ENCODE peak calls at places on chromosomes 2 and 18, in nine cellular contexts. One of them, this sample, is unnamed.

GRCh38 chr2:10406016-10406415 is 42.1 kb downstream of the ODC1 start:
- DNase-seq in coronary artery: peak; percentile 82
- DNase-seq in upper lobe of right lung: no peak
- DNase-seq in DND-41: no peak
- DNase-seq in sigmoid colon: no peak
- DNase-seq in fibroblast of lung: no peak
- DNase-seq in thoracic aorta: no peak
- DNase-seq in PC-9: no peak
- DNase-seq in tibial artery: no peak
- DNase-seq in this sample: no peak

GRCh38 chr2:165587335-165587938 is 117.9 kb downstream of the CSRNP3 start:
- DNase-seq in coronary artery: no peak
- DNase-seq in upper lobe of right lung: no peak
- DNase-seq in DND-41: no peak
- DNase-seq in sigmoid colon: no peak
- DNase-seq in fibroblast of lung: no peak
- DNase-seq in thoracic aorta: no peak
- DNase-seq in PC-9: no peak
- DNase-seq in tibial artery: no peak
- DNase-seq in this sample: no peak

GRCh38 chr2:27916293-27917015 is 25.9 kb downstream of the BABAM2 start:
- DNase-seq in coronary artery: no peak
- DNase-seq in upper lobe of right lung: no peak
- DNase-seq in DND-41: no peak
- DNase-seq in sigmoid colon: no peak
- DNase-seq in fibroblast of lung: no peak
- DNase-seq in thoracic aorta: no peak
- DNase-seq in PC-9: no peak
- DNase-seq in tibial artery: no peak
- DNase-seq in this sample: no peak

GRCh38 chr2:11976090-11976489 is 229.7 kb downstream of the LPIN1 start:
- DNase-seq in coronary artery: no peak
- DNase-seq in upper lobe of right lung: no peak
- DNase-seq in DND-41: no peak
- DNase-seq in sigmoid colon: no peak
- DNase-seq in fibroblast of lung: no peak
- DNase-seq in thoracic aorta: no peak
- DNase-seq in PC-9: no peak
- DNase-seq in tibial artery: no peak
- DNase-seq in this sample: no peak

GRCh38 chr2:176518823-176519222 is 249.6 kb downstream of the MTX2 start:
- DNase-seq in coronary artery: no peak
- DNase-seq in upper lobe of right lung: no peak
- DNase-seq in DND-41: no peak
- DNase-seq in sigmoid colon: peak; percentile 70
- DNase-seq in fibroblast of lung: no peak
- DNase-seq in thoracic aorta: no peak
- DNase-seq in PC-9: no peak
- DNase-seq in tibial artery: no peak
- DNase-seq in this sample: no peak

GRCh38 chr18:5842653-5843052 is 52.7 kb downstream of the TMEM200C start:
- DNase-seq in coronary artery: no peak
- DNase-seq in upper lobe of right lung: no peak
- DNase-seq in DND-41: no peak
- DNase-seq in sigmoid colon: no peak
- DNase-seq in fibroblast of lung: no peak
- DNase-seq in thoracic aorta: no peak
- DNase-seq in PC-9: no peak
- DNase-seq in tibial artery: no peak
- DNase-seq in this sample: no peak

GRCh38 chr2:44075536-44075935 is 79.7 kb upstream of the LRPPRC start:
- DNase-seq in coronary artery: no peak
- DNase-seq in upper lobe of right lung: no peak
- DNase-seq in DND-41: no peak
- DNase-seq in sigmoid colon: no peak
- DNase-seq in fibroblast of lung: peak; percentile 83
- DNase-seq in thoracic aorta: no peak
- DNase-seq in PC-9: no peak
- DNase-seq in tibial artery: peak; percentile 35
- DNase-seq in this sample: no peak

GRCh38 chr2:317501-318424 is 29.9 kb upstream of the ALKAL2 start:
- DNase-seq in coronary artery: no peak
- DNase-seq in upper lobe of right lung: no peak
- DNase-seq in DND-41: no peak
- DNase-seq in sigmoid colon: no peak
- DNase-seq in fibroblast of lung: peak; percentile 40
- DNase-seq in thoracic aorta: no peak
- DNase-seq in PC-9: no peak
- DNase-seq in tibial artery: no peak
- DNase-seq in this sample: no peak

DNA sequence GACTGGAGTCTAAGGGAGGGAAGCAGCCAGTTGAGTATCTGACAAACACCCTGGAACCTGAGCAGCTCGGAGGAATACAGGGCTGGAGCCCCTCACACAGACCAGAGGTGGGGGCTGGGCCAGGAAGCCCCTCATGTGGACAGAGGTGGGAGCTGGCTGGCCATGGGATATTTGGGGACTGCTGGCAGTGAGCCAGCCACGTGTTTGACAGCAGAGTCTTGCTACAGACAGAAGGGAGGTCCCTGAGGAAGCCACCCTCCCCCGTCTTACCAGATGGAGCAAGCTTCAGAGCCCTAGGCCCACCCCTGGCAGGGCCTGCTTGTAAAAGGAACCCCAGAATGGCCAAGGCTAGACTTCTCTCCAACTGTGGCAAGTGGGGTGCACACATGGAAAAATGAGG is 3.6 kb upstream of the MTERF4 start:
- DNase-seq in coronary artery: peak; percentile 50
- DNase-seq in upper lobe of right lung: no peak
- DNase-seq in DND-41: no peak
- DNase-seq in sigmoid colon: no peak
- DNase-seq in fibroblast of lung: no peak
- DNase-seq in thoracic aorta: no peak
- DNase-seq in PC-9: no peak
- DNase-seq in tibial artery: no peak
- DNase-seq in this sample: no peak
- TF ChIP-seq CTCF in coronary artery: no peak
- TF ChIP-seq CTCF in upper lobe of right lung: no peak
- TF ChIP-seq CTCF in DND-41: no peak
- TF ChIP-seq CTCF in sigmoid colon: no peak
- TF ChIP-seq CTCF in fibroblast of lung: no peak
- TF ChIP-seq CTCF in thoracic aorta: no peak
- TF ChIP-seq CTCF in PC-9: no peak
- TF ChIP-seq CTCF in tibial artery: no peak
- TF ChIP-seq CTCF in this sample: no peak

GRCh38 chr2:147639891-147640290 is 204.9 kb upstream of the ACVR2A start:
- DNase-seq in coronary artery: no peak
- DNase-seq in upper lobe of right lung: no peak
- DNase-seq in DND-41: no peak
- DNase-seq in sigmoid colon: no peak
- DNase-seq in fibroblast of lung: no peak
- DNase-seq in thoracic aorta: no peak
- DNase-seq in PC-9: no peak
- DNase-seq in tibial artery: no peak
- DNase-seq in this sample: no peak
- H3K27ac ChIP-seq in coronary artery: no peak overlapping the region
- H3K27ac ChIP-seq in upper lobe of right lung: no peak overlapping the region
- H3K27ac ChIP-seq in DND-41: no peak overlapping the region
- H3K27ac ChIP-seq in sigmoid colon: no peak overlapping the region
- H3K27ac ChIP-seq in fibroblast of lung: no peak overlapping the region
- H3K27ac ChIP-seq in thoracic aorta: no peak overlapping the region
- H3K27ac ChIP-seq in PC-9: no peak overlapping the region
- H3K27ac ChIP-seq in tibial artery: no peak overlapping the region
- H3K27ac ChIP-seq in this sample: no peak overlapping the region

GRCh38 chr2:20666114-20666363 is 905 bp upstream of the GDF7 start:
- DNase-seq in coronary artery: no peak
- DNase-seq in upper lobe of right lung: peak; percentile 63
- DNase-seq in DND-41: no peak
- DNase-seq in sigmoid colon: no peak
- DNase-seq in fibroblast of lung: no peak
- DNase-seq in thoracic aorta: no peak
- DNase-seq in PC-9: no peak
- DNase-seq in tibial artery: no peak
- DNase-seq in this sample: no peak
- H3K4me3 ChIP-seq in coronary artery: peak overlapping the region; percentile 83
- H3K4me3 ChIP-seq in upper lobe of right lung: peak overlapping the region; percentile 42
- H3K4me3 ChIP-seq in DND-41: no peak overlapping the region
- H3K4me3 ChIP-seq in sigmoid colon: peak overlapping the region; percentile 43
- H3K4me3 ChIP-seq in fibroblast of lung: peak overlapping the region; percentile 38
- H3K4me3 ChIP-seq in thoracic aorta: peak overlapping the region; percentile 88
- H3K4me3 ChIP-seq in PC-9: no peak overlapping the region
- H3K4me3 ChIP-seq in tibial artery: peak overlapping the region; percentile 57
- H3K4me3 ChIP-seq in this sample: peak overlapping the region; percentile 34

GRCh38 chr2:128589681-128590080 is 271.0 kb upstream of the HS6ST1 start:
- DNase-seq in coronary artery: no peak
- DNase-seq in upper lobe of right lung: peak; percentile 36
- DNase-seq in DND-41: no peak
- DNase-seq in sigmoid colon: peak; percentile 25
- DNase-seq in fibroblast of lung: no peak
- DNase-seq in thoracic aorta: no peak
- DNase-seq in PC-9: no peak
- DNase-seq in tibial artery: no peak
- DNase-seq in this sample: peak; percentile 49
- TF ChIP-seq CTCF in coronary artery: no peak
- TF ChIP-seq CTCF in upper lobe of right lung: no peak
- TF ChIP-seq CTCF in DND-41: peak; percentile 31
- TF ChIP-seq CTCF in sigmoid colon: no peak
- TF ChIP-seq CTCF in fibroblast of lung: no peak
- TF ChIP-seq CTCF in thoracic aorta: no peak
- TF ChIP-seq CTCF in PC-9: no peak
- TF ChIP-seq CTCF in tibial artery: no peak
- TF ChIP-seq CTCF in this sample: no peak

GRCh38 chr2:51813245-51813644 is 781.3 kb upstream of the NRXN1 start:
- DNase-seq in coronary artery: no peak
- DNase-seq in upper lobe of right lung: no peak
- DNase-seq in DND-41: no peak
- DNase-seq in sigmoid colon: no peak
- DNase-seq in fibroblast of lung: peak; percentile 71
- DNase-seq in thoracic aorta: no peak
- DNase-seq in PC-9: no peak
- DNase-seq in tibial artery: no peak
- DNase-seq in this sample: no peak
- H3K27ac ChIP-seq in coronary artery: no peak overlapping the region
- H3K27ac ChIP-seq in upper lobe of right lung: no peak overlapping the region
- H3K27ac ChIP-seq in DND-41: no peak overlapping the region
- H3K27ac ChIP-seq in sigmoid colon: no peak overlapping the region
- H3K27ac ChIP-seq in fibroblast of lung: peak overlapping the region; percentile 13
- H3K27ac ChIP-seq in thoracic aorta: no peak overlapping the region
- H3K27ac ChIP-seq in PC-9: no peak overlapping the region
- H3K27ac ChIP-seq in tibial artery: no peak overlapping the region
- H3K27ac ChIP-seq in this sample: no peak overlapping the region

DNA sequence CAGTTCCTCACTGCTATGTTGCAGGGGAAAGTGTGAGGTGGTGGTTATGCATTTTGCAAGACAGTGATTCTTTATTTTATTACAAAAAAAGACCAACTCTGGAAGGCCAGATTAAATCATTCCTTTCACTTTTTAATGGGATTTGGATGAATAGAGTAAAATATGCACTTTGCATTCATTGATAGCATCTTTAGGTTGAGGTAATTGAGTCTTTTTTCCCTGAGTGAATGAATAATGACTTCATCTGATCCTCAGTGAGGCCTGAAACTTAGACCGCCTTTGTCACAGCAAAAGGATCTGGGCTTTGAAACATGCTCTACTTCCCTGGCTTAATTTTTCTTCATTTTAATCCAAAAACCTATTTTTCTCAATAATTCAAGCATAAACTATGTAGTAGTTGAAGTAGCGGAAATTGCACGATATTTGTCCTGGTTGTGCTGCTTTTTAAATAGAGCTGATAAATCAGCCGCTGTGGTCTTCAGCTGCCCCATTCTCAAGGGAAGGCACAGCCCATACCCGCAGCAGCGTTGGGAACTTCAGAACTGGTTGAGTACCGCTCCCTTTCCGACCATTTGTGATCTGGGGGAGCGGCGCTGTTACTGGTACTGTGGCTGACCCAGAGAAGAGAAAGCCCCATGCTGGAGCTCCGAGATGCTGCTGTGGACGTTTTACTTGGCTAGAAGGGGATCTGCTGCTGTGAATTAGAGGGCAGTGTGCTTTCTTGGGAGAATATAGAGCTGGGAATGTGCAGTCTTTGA is 145.3 kb upstream of the NFATC1 start:
- DNase-seq in coronary artery: no peak
- DNase-seq in upper lobe of right lung: no peak
- DNase-seq in DND-41: no peak
- DNase-seq in sigmoid colon: no peak
- DNase-seq in fibroblast of lung: no peak
- DNase-seq in thoracic aorta: no peak
- DNase-seq in PC-9: no peak
- DNase-seq in tibial artery: no peak
- DNase-seq in this sample: no peak
- H3K4me3 ChIP-seq in coronary artery: no peak overlapping the region
- H3K4me3 ChIP-seq in upper lobe of right lung: no peak overlapping the region
- H3K4me3 ChIP-seq in DND-41: no peak overlapping the region
- H3K4me3 ChIP-seq in sigmoid colon: no peak overlapping the region
- H3K4me3 ChIP-seq in fibroblast of lung: no peak overlapping the region
- H3K4me3 ChIP-seq in thoracic aorta: no peak overlapping the region
- H3K4me3 ChIP-seq in PC-9: no peak overlapping the region
- H3K4me3 ChIP-seq in tibial artery: no peak overlapping the region
- H3K4me3 ChIP-seq in this sample: no peak overlapping the region

DNA sequence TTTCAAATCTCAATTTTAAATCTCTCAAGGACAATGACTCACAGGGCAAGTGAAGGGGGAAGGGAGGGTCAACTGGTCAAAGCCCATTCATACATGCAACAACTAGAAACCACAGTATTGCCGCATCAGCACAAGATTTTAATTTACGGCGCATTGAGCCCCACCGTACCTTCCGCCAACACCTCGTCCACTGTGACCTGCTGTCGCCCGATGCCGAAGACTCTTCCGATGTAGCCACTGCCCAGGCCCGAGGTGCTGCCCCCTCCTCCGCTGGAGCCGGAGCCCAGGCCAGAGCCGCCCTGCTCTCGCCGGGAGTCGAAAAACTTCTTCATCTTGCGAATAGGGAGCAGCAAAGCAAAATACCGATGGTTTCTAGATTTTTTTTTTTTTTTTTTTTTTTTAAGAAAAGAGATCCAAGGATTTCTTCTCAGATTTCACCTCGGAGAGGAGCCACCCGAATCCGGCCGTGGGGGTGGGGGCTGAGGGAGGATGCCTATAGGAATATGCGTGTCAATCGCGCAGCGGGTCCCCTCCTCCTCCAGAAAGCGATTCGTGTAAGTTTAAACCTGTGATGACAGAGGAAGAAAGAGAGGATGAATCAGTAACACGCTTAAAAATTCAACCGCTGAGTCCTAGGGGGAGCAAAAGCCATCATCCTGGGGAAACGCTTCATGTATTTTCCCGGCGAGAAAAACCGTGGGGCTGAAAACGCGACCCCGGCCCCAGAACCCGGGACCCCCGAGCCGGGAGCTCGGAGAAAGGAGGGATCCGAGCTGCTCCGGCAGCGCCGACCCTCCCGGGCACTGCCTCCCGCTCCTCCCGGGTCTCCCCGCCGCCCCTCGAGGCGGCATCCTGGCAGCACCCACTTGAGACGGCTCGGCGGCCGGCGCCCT is 584 bp downstream of the AAK1 start:
- DNase-seq in coronary artery: no peak
- DNase-seq in upper lobe of right lung: peak; percentile 76
- DNase-seq in DND-41: peak; percentile 64
- DNase-seq in sigmoid colon: peak; percentile 76
- DNase-seq in fibroblast of lung: peak; percentile 90
- DNase-seq in thoracic aorta: peak; percentile 43
- DNase-seq in PC-9: peak; percentile 81
- DNase-seq in tibial artery: peak; percentile 50
- DNase-seq in this sample: peak; percentile 67
- TF ChIP-seq CTCF in coronary artery: no peak
- TF ChIP-seq CTCF in upper lobe of right lung: no peak
- TF ChIP-seq CTCF in DND-41: peak; percentile 30
- TF ChIP-seq CTCF in sigmoid colon: no peak
- TF ChIP-seq CTCF in fibroblast of lung: no peak
- TF ChIP-seq CTCF in thoracic aorta: no peak
- TF ChIP-seq CTCF in PC-9: no peak
- TF ChIP-seq CTCF in tibial artery: no peak
- TF ChIP-seq CTCF in this sample: no peak

This sample was measured in right atrium auricular region.